ENCODE peak calls at places on chromosomes 7 and 10, in eight cellular contexts. N, R, Y, A, X, H, Z and L are unnamed samples.

GRCh38 chr7:134845461-134845860 is 66.0 kb downstream of the CALD1 start:
- DNase-seq in N (no peak), R (no peak), Y (no peak), A (no peak), X (peak; percentile 52), H (no peak), Z (peak; percentile 24), L (no peak)

GRCh38 chr7:51040777-51041176 is 258.1 kb upstream of the GRB10 start:
- DNase-seq in N (no peak), R (no peak), Y (no peak), A (no peak), X (no peak), H (no peak), Z (no peak), L (no peak)

GRCh38 chr10:99714446-99714845 is 17.5 kb downstream of the COX15 start:
- DNase-seq in N (no peak), R (no peak), Y (no peak), A (no peak), X (no peak), H (no peak), Z (no peak), L (no peak)

GRCh38 chr10:120457431-120458172 is 575 bp downstream of the PLPP4 start:
- DNase-seq in N (no peak), R (peak; percentile 19), Y (no peak), A (no peak), X (no peak), H (no peak), Z (no peak), L (no peak)

GRCh38 chr10:14661818-14662217 is 112.9 kb downstream of the FAM107B start:
- DNase-seq in N (no peak), R (no peak), Y (no peak), A (no peak), X (no peak), H (no peak), Z (no peak), L (no peak)

GRCh38 chr10:122298206-122298597 is 27.1 kb downstream of the BTBD16 start:
- DNase-seq in N (no peak), R (no peak), Y (no peak), A (no peak), X (no peak), H (no peak), Z (no peak), L (no peak)

GRCh38 chr7:76291346-76292205 is 10.9 kb upstream of the HSPB1 start:
- DNase-seq in N (peak; percentile 93), R (peak; percentile 93), Y (peak; percentile 90), A (peak; percentile 97), X (peak; percentile 96), H (peak; percentile 94), Z (peak; percentile 76), L (peak; percentile 96)

GRCh38 chr10:89944138-89944537 is 242.7 kb downstream of the KIF20B start:
- DNase-seq in N (no peak), R (no peak), Y (no peak), A (no peak), X (no peak), H (no peak), Z (no peak), L (no peak)

GRCh38 chr10:1056326-1057105 is at the start of gene WDR37:
- DNase-seq in N (peak; percentile 92), R (peak; percentile 87), Y (peak; percentile 79), A (peak; percentile 92), X (peak; percentile 79), H (peak; percentile 81), Z (peak; percentile 87), L (peak; percentile 84)

GRCh38 chr7:99380823-99381663 is 6.5 kb downstream of the ARPC1B start:
- DNase-seq in N (no peak), R (no peak), Y (no peak), A (no peak), X (no peak), H (peak; percentile 77), Z (peak; percentile 88), L (no peak)
- TF ChIP-seq CTCF in N (no peak), R (no peak), Y (no peak), A (no peak), X (no peak), H (no peak), Z (no peak), L (no peak)

GRCh38 chr10:34524369-34525091 is 290.6 kb downstream of the PARD3 start:
- DNase-seq in N (no peak), R (no peak), Y (no peak), A (no peak), X (no peak), H (no peak), Z (no peak), L (no peak)

GRCh38 chr10:34528320-34528719 is 286.8 kb downstream of the PARD3 start:
- DNase-seq in N (peak; percentile 54), R (peak; percentile 27), Y (no peak), A (no peak), X (peak; percentile 94), H (peak; percentile 48), Z (no peak), L (no peak)

GRCh38 chr10:34526186-34526585 is 288.9 kb downstream of the PARD3 start:
- DNase-seq in N (no peak), R (no peak), Y (no peak), A (no peak), X (peak; percentile 69), H (no peak), Z (no peak), L (no peak)

GRCh38 chr10:34530778-34531177 is 284.3 kb downstream of the PARD3 start:
- DNase-seq in N (no peak), R (no peak), Y (no peak), A (no peak), X (no peak), H (no peak), Z (no peak), L (no peak)

DNA sequence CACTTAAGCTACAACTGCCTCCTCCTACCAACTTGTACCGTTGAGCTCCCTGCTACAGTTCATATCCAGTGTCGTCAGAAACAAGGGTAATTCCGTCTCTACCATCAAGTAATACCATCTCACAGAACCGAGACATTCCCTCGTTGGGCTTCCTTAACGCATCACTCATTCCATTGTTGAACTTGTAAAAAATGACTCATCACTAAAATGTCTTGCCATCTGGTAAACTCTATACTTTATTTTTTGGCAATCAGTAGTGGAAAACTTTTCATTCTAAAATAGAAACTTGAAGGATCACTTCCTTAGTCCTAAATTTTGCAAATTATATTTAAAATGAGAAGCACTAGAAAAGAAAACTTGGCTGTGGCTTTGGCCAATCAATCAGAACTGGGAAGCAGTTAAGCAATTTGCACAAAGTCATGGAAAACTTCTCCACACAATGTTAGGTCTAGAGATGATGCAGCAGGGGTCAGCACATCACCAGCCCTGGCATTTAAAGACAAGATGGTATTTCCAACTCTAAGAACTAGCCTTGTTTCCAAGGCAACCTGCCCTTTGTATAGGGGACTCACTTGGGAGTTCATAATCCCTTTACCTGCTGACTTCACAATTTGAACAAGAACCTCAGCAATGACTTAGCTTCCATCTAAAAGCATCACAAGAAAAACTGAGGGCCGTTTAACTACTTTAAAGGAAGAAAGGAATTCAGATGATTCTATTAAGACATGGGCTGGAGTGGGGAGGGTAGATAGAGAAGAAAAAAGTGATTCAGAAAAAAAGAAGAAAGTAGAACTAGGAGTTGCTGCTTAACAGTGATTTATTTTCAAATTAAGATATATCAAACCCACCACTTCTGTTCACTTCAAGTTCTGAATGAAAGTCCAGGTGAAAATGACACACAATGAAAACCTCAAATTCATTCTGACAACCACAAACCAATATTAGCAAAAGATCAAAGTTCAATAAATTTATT is 288.1 kb downstream of the PARD3 start:
- DNase-seq in N (peak; percentile 18), R (no peak), Y (no peak), A (no peak), X (peak; percentile 97), H (no peak), Z (no peak), L (no peak)
- TF ChIP-seq CTCF in N (no peak), R (no peak), Y (no peak), A (no peak), X (peak; percentile 71), H (no peak), Z (no peak), L (no peak)

DNA sequence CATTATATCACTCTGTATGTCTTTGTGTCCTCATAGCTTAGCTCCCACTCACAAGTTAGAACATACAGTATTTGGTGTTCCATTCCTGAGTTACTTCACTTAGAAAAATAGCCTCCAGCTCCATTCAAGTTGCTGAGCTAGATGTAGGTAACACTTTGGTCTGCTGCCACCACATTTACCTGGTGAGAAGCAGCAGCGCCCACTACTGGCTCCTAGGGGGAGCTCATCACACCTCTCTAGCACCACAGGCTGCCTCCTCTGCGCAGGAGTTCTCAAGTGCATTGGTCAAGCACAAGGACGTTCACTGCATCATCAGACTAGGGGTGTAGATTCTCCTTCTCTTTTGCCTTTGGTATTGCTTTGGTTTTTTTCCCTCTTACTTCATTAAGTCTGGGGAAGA is 530.9 kb upstream of the AUTS2 start:
- DNase-seq in N (peak; percentile 73), R (peak; percentile 74), Y (no peak), A (no peak), X (peak; percentile 50), H (peak; percentile 17), Z (peak; percentile 51), L (no peak)
- TF ChIP-seq CTCF in N (peak; percentile 41), R (peak; percentile 77), Y (peak; percentile 15), A (no peak), X (no peak), H (no peak), Z (peak; percentile 79), L (peak; percentile 55)

DNA sequence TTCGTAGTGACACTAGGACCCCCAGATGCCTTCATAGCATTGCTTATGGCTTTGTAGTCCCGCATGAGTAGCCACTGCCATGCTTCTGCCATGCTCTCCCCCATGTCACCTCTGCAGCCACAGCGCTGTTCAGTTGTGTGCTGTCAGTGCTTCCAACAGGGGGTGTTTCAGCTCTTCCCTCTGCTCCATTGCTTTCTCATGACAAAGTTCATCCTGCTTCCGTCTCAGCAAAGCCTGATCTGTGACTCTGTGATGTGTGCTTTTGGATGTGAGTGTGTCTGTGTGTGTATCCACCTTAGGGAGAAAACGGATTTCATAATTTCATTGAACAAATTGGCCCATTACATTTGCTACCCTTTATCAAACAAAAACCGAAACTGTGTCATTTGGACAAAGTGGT is 134.9 kb upstream of the SAMD8 start:
- DNase-seq in N (no peak), R (no peak), Y (no peak), A (no peak), X (peak; percentile 13), H (no peak), Z (peak; percentile 6), L (no peak)
- TF ChIP-seq CTCF in N (no peak), R (no peak), Y (no peak), A (no peak), X (no peak), H (no peak), Z (peak; percentile 17), L (no peak)